ENCODE peak calls at places on chromosome 2, in six cellular contexts. J, Z, N, O, C and H are unnamed samples. For H3K4me1, the result is how much of the 10 kb centered on the place peaks cover.

GRCh38 chr2:131492418-131493198 is 411 bp upstream of the MZT2A start:
- DNase-seq in N (peak), O (peak), J (peak), Z (peak), C (peak), H (peak)

GRCh38 chr2:119699016-119699606 is 20.1 kb downstream of the TMEM177 start:
- DNase-seq in Z (no peak), C (no peak), O (no peak), J (no peak), N (no peak), H (no peak)

GRCh38 chr2:214139630-214140284 is 271.1 kb upstream of the VWC2L start:
- DNase-seq in Z (peak), C (no peak), N (no peak), O (no peak), J (no peak), H (no peak)

GRCh38 chr2:88590998-88591613 is 36.2 kb downstream of the EIF2AK3 start:
- DNase-seq in N (peak), Z (peak), O (peak), C (peak), J (no peak), H (no peak)

GRCh38 chr2:170714156-170715061 is 728 bp upstream of the SP5 start:
- DNase-seq in N (peak), J (no peak), C (peak), Z (peak), O (peak), H (no peak)

GRCh38 chr2:88855620-88856408 is 164.3 kb downstream of the RPIA start:
- DNase-seq in J (no peak), Z (no peak), C (no peak), O (no peak), N (no peak), H (no peak)

GRCh38 chr2:176104338-176105077 is 2.6 kb upstream of the HOXD11 start:
- DNase-seq in C (no peak), N (no peak), O (no peak), Z (peak), J (no peak), H (no peak)

GRCh38 chr2:159902722-159903121 is 104.7 kb upstream of the CD302 start:
- DNase-seq in J (no peak), N (no peak), Z (no peak), C (no peak), O (no peak), H (no peak)

GRCh38 chr2:68807821-68808266 is 63.4 kb downstream of the BMP10 start:
- DNase-seq in C (peak), J (peak), N (no peak), O (peak), Z (no peak), H (peak)

GRCh38 chr2:232276084-232276738 is 102.3 kb upstream of the ALPP start:
- DNase-seq in C (no peak), O (no peak), Z (no peak), N (no peak), J (no peak), H (no peak)

GRCh38 chr2:219001577-219002394 is 8.6 kb upstream of the CRYBA2 start:
- DNase-seq in N (peak), J (no peak), C (no peak), O (peak), Z (no peak), H (no peak)

GRCh38 chr2:209451209-209451822 is 27.5 kb downstream of the MAP2 start:
- DNase-seq in C (no peak), O (no peak), N (no peak), Z (no peak), J (no peak), H (no peak)

GRCh38 chr2:11571170-11571569 is 37.3 kb downstream of the GREB1 start:
- DNase-seq in O (no peak), N (peak), C (no peak), J (no peak), Z (no peak), H (no peak)

GRCh38 chr2:54632733-54633692 is 90.4 kb upstream of the EML6 start:
- DNase-seq in Z (no peak), J (no peak), O (no peak), C (no peak), N (peak), H (no peak)

GRCh38 chr2:20282916-20283592 is 58.1 kb upstream of the SDC1 start:
- DNase-seq in J (peak), Z (no peak), C (no peak), N (peak), O (no peak), H (no peak)

GRCh38 chr2:27494284-27494943 is 586 bp downstream of the FNDC4 start:
- DNase-seq in O (no peak), N (peak), J (no peak), Z (peak), C (no peak), H (peak)

GRCh38 chr2:227932403-227932802 is 61.0 kb downstream of the DAW1 start:
- DNase-seq in C (no peak), O (no peak), J (no peak), Z (no peak), N (no peak), H (no peak)

GRCh38 chr2:85584857-85585780 is 888 bp downstream of the VAMP5 start:
- DNase-seq in C (no peak), N (peak), J (peak), Z (no peak), O (peak), H (peak)

GRCh38 chr2:16319425-16320245 is 346.0 kb downstream of the CYRIA start:
- DNase-seq in N (no peak), O (no peak), Z (no peak), C (peak), J (no peak), H (no peak)

GRCh38 chr2:143422681-143423080 is 293.5 kb downstream of the ARHGAP15 start:
- DNase-seq in O (no peak), Z (no peak), J (no peak), N (no peak), C (no peak), H (no peak)
- H3K4me3 ChIP-seq in O (no peak), Z (no peak), J (no peak), N (no peak), C (no peak), H (no peak)

GRCh38 chr2:108396845-108397244 is 19.1 kb downstream of the SULT1C4 start:
- DNase-seq in Z (no peak), C (no peak), J (no peak), O (no peak), N (no peak), H (no peak)
- TF ChIP-seq CTCF in Z (peak), C (no peak), J (peak), O (no peak), N (no peak), H (no peak)

DNA sequence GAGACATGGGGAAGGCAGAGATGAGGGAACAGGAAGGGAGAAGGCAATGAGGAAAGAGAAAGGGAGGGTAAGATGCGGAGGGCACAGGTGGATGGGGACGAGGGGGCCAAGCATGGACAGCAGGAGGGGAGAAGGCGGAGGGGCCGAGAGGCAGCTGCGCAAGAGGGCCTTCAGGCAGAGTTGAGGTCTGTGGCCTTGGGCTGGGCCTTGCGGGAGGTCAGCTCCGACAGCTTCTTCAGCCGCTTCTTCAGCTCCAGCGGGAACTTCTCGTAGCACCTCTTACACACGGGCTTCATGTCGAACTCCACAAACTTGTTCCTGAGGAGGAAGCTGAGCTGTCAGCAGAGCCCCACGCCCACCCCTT is 6.9 kb upstream of the GPR17 start:
- DNase-seq in O (no peak), N (no peak), J (no peak), C (no peak), Z (no peak), H (no peak)
- H3K4me1 ChIP-seq in O (under half), N (under half), J (under half), C (half or more), Z (under half), H (half or more)

GRCh38 chr2:73989972-73990371 is 5.3 kb downstream of the TET3 start:
- DNase-seq in Z (no peak), N (no peak), O (no peak), J (no peak), C (no peak), H (no peak)
- H3K4me3 ChIP-seq in Z (no peak), N (no peak), O (no peak), J (no peak), C (no peak), H (no peak)